ENCODE peak calls at places on chromosomes 6 and 20, in nine cellular contexts. B is GM23248, S is OCI-LY7, J is neural progenitor cell, H is SK-N-SH, T is GM23338, D is MM.1S, M is hepatocyte, I is HCT116. U is an unnamed sample. For H3K4me1, the result is how much of the 10 kb centered on the place peaks cover.

GRCh38 chr6:127956260-127956888 is 55.5 kb upstream of the THEMIS start:
- DNase-seq in B (peak), S (no peak), J (peak), H (no peak), T (peak), D (no peak), M (no peak), I (peak), U (peak)

GRCh38 chr20:41055679-41056078 is 27.1 kb downstream of the TOP1 start:
- DNase-seq in B (no peak), S (no peak), J (no peak), H (no peak), T (no peak), D (no peak), M (no peak), I (no peak), U (no peak)

GRCh38 chr6:129744201-129744879 is 34.4 kb upstream of the ARHGAP18 start:
- DNase-seq in B (peak), S (peak), J (no peak), H (no peak), T (peak), D (no peak), M (peak), I (peak), U (peak)

GRCh38 chr6:143060354-143060805 is 309 bp upstream of the AIG1 start:
- DNase-seq in B (peak), S (peak), J (peak), H (peak), T (peak), D (peak), M (peak), I (peak), U (peak)

GRCh38 chr6:112939543-112939942 is 592.4 kb downstream of the RFPL4B start:
- DNase-seq in B (no peak), S (no peak), J (no peak), H (peak), T (no peak), D (no peak), M (no peak), I (no peak), U (peak)

GRCh38 chr20:38290829-38291581 is 13.0 kb upstream of the BPI start:
- DNase-seq in B (peak), S (no peak), J (peak), H (peak), T (peak), D (no peak), M (peak), I (no peak), U (peak)

GRCh38 chr6:126873791-126874190 is 244.7 kb upstream of the RSPO3 start:
- DNase-seq in B (no peak), S (no peak), J (no peak), H (no peak), T (no peak), D (no peak), M (no peak), I (no peak), U (no peak)

GRCh38 chr6:5126214-5126613 is 41.1 kb downstream of the PPP1R3G start:
- DNase-seq in B (no peak), S (no peak), J (no peak), H (no peak), T (peak), D (no peak), M (no peak), I (no peak), U (no peak)

GRCh38 chr6:24472181-24472580 is 17.2 kb downstream of the GPLD1 start:
- DNase-seq in B (no peak), S (no peak), J (no peak), H (no peak), T (no peak), D (no peak), M (no peak), I (no peak), U (peak)

GRCh38 chr20:50381771-50382593 is 128.2 kb upstream of the PTPN1 start:
- DNase-seq in B (no peak), S (peak), J (no peak), H (no peak), T (no peak), D (peak), M (no peak), I (no peak), U (no peak)

GRCh38 chr6:108884211-108885059 is 36.2 kb downstream of the ARMC2 start:
- DNase-seq in B (no peak), S (peak), J (no peak), H (no peak), T (peak), D (peak), M (no peak), I (no peak), U (no peak)

GRCh38 chr20:52754366-52754765 is 217.8 kb upstream of the TSHZ2 start:
- DNase-seq in B (peak), S (no peak), J (no peak), H (no peak), T (no peak), D (no peak), M (no peak), I (no peak), U (no peak)

GRCh38 chr6:166274163-166274562 is 34.0 kb downstream of the PRR18 start:
- DNase-seq in B (no peak), S (no peak), J (no peak), H (no peak), T (no peak), D (no peak), M (no peak), I (no peak), U (no peak)

GRCh38 chr6:89144358-89145041 is 1.4 kb upstream of the PM20D2 start:
- DNase-seq in B (no peak), S (peak), J (no peak), H (peak), T (no peak), D (no peak), M (no peak), I (no peak), U (peak)
- H2AFZ ChIP-seq in B (no peak), S (peak), J (no peak), H (peak), T (no peak), D (peak), M (no peak), I (peak), U (no peak)

GRCh38 chr6:33163540-33163939 is 28.7 kb downstream of the COL11A2 start:
- DNase-seq in B (no peak), S (no peak), J (no peak), H (no peak), T (no peak), D (no peak), M (no peak), I (no peak), U (no peak)

GRCh38 chr6:33162471-33162870 is 29.8 kb downstream of the COL11A2 start:
- DNase-seq in B (no peak), S (no peak), J (no peak), H (peak), T (no peak), D (no peak), M (no peak), I (no peak), U (no peak)

GRCh38 chr6:33160096-33160495 is 32.2 kb downstream of the COL11A2 start:
- DNase-seq in B (no peak), S (no peak), J (no peak), H (no peak), T (no peak), D (no peak), M (no peak), I (no peak), U (no peak)

GRCh38 chr6:33161354-33162320 is 30.6 kb downstream of the COL11A2 start:
- DNase-seq in B (peak), S (peak), J (peak), H (peak), T (peak), D (peak), M (peak), I (peak), U (peak)

DNA sequence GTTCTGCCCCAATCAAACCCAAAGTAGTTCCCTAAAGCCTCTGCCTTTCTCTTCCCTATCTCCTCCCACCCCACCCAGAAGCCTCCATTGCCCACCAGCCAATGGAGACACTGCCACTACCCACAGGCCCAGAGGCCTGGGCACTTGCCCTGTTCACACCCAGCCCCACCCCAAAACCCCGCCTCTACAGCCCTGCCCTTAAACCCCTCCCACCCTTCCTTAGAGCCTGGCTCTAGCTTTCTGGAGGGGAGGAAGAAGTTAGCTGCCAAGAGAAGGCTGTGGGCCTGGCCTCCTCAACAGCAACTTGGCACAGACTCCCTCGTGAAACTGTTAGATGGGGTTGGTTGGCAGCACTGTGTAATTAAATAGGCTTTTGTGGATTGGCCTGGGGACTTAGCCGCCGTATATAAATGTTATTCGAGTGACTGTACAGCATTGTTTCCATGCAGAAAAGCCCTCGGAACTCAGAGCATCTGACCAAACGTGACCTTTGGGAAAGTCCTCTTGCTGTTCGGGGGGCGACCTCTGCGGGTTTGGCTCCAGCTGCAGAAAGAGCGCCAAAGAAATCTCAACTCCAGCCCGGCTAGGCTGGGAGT is 31.4 kb downstream of the COL11A2 start:
- DNase-seq in B (peak), S (no peak), J (no peak), H (peak), T (peak), D (peak), M (peak), I (peak), U (peak)
- H3K4me1 ChIP-seq in B (under half), S (under half), J (under half), H (under half), T (under half), D (under half), M (under half), I (under half), U (under half)

GRCh38 chr6:154726887-154727286 is 6.3 kb upstream of the SCAF8 start:
- DNase-seq in B (no peak), S (no peak), J (no peak), H (no peak), T (no peak), D (no peak), M (no peak), I (no peak), U (no peak)

GRCh38 chr6:154719433-154719832 is 13.8 kb upstream of the SCAF8 start:
- DNase-seq in B (no peak), S (no peak), J (no peak), H (no peak), T (no peak), D (no peak), M (no peak), I (no peak), U (no peak)

GRCh38 chr6:154719854-154720253 is 13.4 kb upstream of the SCAF8 start:
- DNase-seq in B (no peak), S (no peak), J (no peak), H (no peak), T (no peak), D (no peak), M (no peak), I (no peak), U (no peak)

DNA sequence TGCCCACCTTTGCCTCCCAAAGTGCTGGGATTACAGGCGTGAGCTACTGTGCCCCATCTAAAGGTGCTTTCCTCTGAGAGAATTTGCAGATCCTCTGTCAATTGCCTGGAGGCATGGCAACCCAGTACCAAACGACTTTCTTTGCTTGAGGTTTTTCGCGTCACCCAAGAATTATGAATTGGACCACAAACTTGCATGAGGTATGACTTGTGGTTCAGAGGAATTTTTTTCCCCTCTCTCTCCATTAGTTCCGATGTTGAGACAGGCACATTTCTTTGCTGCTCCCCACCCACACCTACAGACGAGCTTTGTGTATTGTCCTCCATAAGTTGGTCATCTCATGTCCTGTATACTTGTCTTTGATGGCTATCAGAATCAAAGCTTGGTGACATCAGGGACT is 11.8 kb upstream of the SCAF8 start:
- DNase-seq in B (peak), S (no peak), J (no peak), H (no peak), T (no peak), D (no peak), M (no peak), I (no peak), U (peak)
- TF ChIP-seq EZH2phosphoT487 in B (no peak), S (no peak), J (no peak), H (no peak), T (no peak), D (no peak), M (no peak), I (no peak), U (no peak)

DNA sequence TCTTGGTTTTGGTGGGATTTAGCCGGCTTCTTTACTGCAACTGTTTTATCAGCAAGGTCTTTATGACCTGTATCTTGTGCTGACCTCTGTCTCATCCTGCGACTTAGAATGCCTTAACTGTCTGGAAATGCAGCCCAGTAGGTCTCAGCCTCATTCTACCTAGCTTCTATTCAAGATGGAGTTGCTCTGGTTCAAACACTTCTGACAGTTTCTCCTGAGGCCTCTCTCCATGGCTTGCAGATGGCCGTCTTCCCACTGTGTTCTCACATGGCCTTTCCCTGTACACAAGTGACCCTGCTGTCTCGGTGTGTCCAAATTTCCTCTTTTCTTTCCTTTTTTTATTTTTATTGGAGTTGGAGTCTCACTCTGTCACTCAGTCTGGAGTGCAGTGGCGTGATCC is 4.2 kb upstream of the CCM2L start:
- DNase-seq in B (no peak), S (no peak), J (no peak), H (no peak), T (no peak), D (no peak), M (no peak), I (no peak), U (no peak)
- H2AFZ ChIP-seq in B (no peak), S (no peak), J (no peak), H (no peak), T (no peak), D (no peak), M (no peak), I (no peak), U (no peak)

GRCh38 chr6:30722280-30723112 is 2.3 kb downstream of the TUBB start:
- DNase-seq in B (peak), S (peak), J (peak), H (peak), T (peak), D (peak), M (peak), I (peak), U (peak)

GRCh38 chr6:30724906-30725667 is 4.9 kb downstream of the TUBB start:
- DNase-seq in B (peak), S (no peak), J (no peak), H (no peak), T (no peak), D (no peak), M (no peak), I (no peak), U (no peak)

GRCh38 chr6:30726506-30727413 is 6.6 kb downstream of the TUBB start:
- DNase-seq in B (peak), S (no peak), J (no peak), H (no peak), T (no peak), D (no peak), M (no peak), I (no peak), U (peak)

GRCh38 chr6:30727920-30728605 is 7.9 kb downstream of the TUBB start:
- DNase-seq in B (peak), S (peak), J (no peak), H (peak), T (no peak), D (no peak), M (peak), I (no peak), U (peak)

DNA sequence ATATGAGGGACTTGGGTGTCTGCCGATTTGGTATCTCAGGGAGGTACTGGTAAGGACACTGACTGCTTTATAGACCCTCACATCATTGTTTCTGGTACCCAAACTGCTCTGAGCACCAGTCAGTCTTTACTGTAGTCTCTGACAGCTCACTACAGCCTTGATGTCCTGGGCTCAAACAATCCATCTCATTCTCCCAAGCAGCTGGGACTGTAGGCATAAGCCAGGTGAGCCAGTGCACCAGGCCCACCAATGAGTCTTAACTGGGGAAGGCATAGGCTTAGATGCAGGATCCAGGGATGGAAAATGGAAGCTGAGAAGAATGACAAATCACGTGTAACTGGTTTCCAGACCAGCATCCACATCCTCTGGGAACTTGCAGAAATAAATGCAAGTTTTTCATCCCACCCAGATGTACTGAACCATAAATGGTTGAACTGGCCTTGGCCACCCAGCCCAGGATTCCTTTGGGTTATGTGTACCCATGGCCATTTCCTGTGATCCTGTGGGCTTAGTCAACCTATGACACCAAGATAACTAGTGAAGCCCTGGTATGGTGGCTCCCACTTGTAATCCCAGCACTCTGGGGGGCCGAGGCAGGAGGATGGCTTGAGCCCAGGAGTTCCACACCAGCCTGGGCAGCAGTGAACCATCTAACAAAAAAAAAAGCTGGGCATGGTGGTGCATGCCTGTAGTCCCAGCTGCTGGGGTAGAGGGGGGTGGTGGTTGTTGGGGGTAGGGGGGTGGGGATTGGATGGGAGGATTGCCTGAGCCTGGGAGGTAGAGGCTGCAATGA is 5.8 kb downstream of the TUBB start:
- DNase-seq in B (peak), S (peak), J (no peak), H (peak), T (peak), D (no peak), M (no peak), I (no peak), U (peak)
- H3K4me1 ChIP-seq in B (under half), S (half or more), J (under half), H (under half), T (under half), D (under half), M (under half), I (under half), U (under half)

GRCh38 chr20:60694763-60695162 is 557.3 kb upstream of the CDH4 start:
- DNase-seq in B (peak), S (no peak), J (no peak), H (no peak), T (no peak), D (no peak), M (no peak), I (no peak), U (no peak)

GRCh38 chr20:60691966-60692615 is 560.0 kb upstream of the CDH4 start:
- DNase-seq in B (no peak), S (no peak), J (no peak), H (no peak), T (no peak), D (no peak), M (no peak), I (no peak), U (no peak)

GRCh38 chr20:60697252-60697651 is 554.8 kb upstream of the CDH4 start:
- DNase-seq in B (no peak), S (no peak), J (no peak), H (no peak), T (no peak), D (no peak), M (no peak), I (no peak), U (no peak)

GRCh38 chr20:60693513-60694133 is 558.4 kb upstream of the CDH4 start:
- DNase-seq in B (no peak), S (no peak), J (no peak), H (no peak), T (peak), D (no peak), M (no peak), I (no peak), U (no peak)

DNA sequence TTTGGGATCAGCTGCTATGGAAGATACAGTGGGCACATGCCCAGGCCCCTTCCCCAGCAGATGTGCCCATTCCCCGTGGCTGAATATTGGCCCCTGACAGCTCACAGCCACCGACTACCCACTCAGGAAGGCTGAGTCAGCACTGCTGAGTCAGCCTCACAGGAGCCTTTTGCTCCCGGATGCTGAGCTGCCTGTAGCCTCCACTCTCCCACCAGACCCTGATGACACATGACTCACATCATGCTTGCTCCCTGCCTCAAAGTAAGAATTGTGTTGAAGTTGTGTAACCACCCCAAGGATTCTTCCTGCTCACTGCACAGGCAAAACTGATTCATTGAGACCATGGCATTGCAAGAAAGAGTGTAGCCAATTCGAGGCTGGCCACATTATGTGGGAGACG is 556.8 kb upstream of the CDH4 start:
- DNase-seq in B (peak), S (no peak), J (no peak), H (no peak), T (no peak), D (no peak), M (peak), I (no peak), U (peak)
- TF ChIP-seq EZH2phosphoT487 in B (no peak), S (no peak), J (no peak), H (no peak), T (no peak), D (no peak), M (no peak), I (no peak), U (no peak)

GRCh38 chr20:35353646-35354045 is 58.1 kb downstream of the UQCC1 start:
- DNase-seq in B (no peak), S (no peak), J (no peak), H (no peak), T (no peak), D (no peak), M (no peak), I (no peak), U (no peak)

GRCh38 chr20:35359335-35359997 is 52.3 kb downstream of the UQCC1 start:
- DNase-seq in B (no peak), S (no peak), J (no peak), H (no peak), T (no peak), D (no peak), M (no peak), I (no peak), U (peak)

GRCh38 chr20:35360033-35360432 is 51.7 kb downstream of the UQCC1 start:
- DNase-seq in B (peak), S (no peak), J (no peak), H (peak), T (no peak), D (no peak), M (no peak), I (no peak), U (no peak)

GRCh38 chr20:35355372-35355771 is 56.4 kb downstream of the UQCC1 start:
- DNase-seq in B (no peak), S (no peak), J (no peak), H (no peak), T (no peak), D (no peak), M (no peak), I (no peak), U (no peak)
- H2AFZ ChIP-seq in B (no peak), S (no peak), J (no peak), H (no peak), T (no peak), D (no peak), M (no peak), I (no peak), U (no peak)

GRCh38 chr20:31704225-31705119 is 18.2 kb downstream of the BCL2L1 start:
- DNase-seq in B (peak), S (no peak), J (peak), H (no peak), T (peak), D (no peak), M (peak), I (peak), U (peak)
- H3K4me1 ChIP-seq in B (under half), S (half or more), J (under half), H (under half), T (under half), D (half or more), M (half or more), I (half or more), U (half or more)

U was measured in PC-3.